ENCODE peak calls at places on chromosomes 11 and 22, in ten cellular contexts. Q is CD8-positive, alpha-beta memory T cell; E is gastrocnemius medialis; F is GM13976; P is HFFc6; H is GM03348; M is fibroblast of the aortic adventitia; I is NCI-H1436; X is smooth muscle cell of the brain vasculature; B is T-helper 2 cell. L is an unnamed sample.

GRCh38 chr11:65113361-65113756 is 1.7 kb downstream of the TM7SF2 start:
- DNase-seq in E (no peak), M (no peak), P (no peak), H (no peak), I (no peak), Q (no peak), F (no peak), X (no peak), B (no peak), L (no peak)

GRCh38 chr11:38824573-38824972 is 2226.5 kb upstream of the RAG2 start:
- DNase-seq in P (no peak), M (no peak), H (no peak), B (no peak), I (no peak), E (no peak), X (no peak), F (no peak), Q (no peak), L (no peak)

GRCh38 chr11:118437046-118437735 is 899 bp downstream of the KMT2A start:
- DNase-seq in X (no peak), E (peak), F (peak), H (peak), P (no peak), I (peak), M (peak), B (peak), Q (peak), L (no peak)

GRCh38 chr11:110295487-110296225 is 758 bp downstream of the RDX start:
- DNase-seq in H (peak), Q (peak), I (no peak), B (no peak), F (peak), M (peak), X (no peak), P (peak), E (peak), L (no peak)

GRCh38 chr11:7564803-7565202 is 51.0 kb downstream of the PPFIBP2 start:
- DNase-seq in H (no peak), I (no peak), B (no peak), F (no peak), E (no peak), X (no peak), Q (no peak), P (no peak), M (no peak), L (no peak)

GRCh38 chr11:2708757-2709281 is 9.0 kb upstream of the KCNQ1OT1 start:
- DNase-seq in H (no peak), P (no peak), I (no peak), E (no peak), B (no peak), X (no peak), M (peak), F (no peak), Q (no peak), L (no peak)

GRCh38 chr22:17699696-17700330 is 61.3 kb downstream of the BCL2L13 start:
- DNase-seq in E (no peak), F (no peak), B (no peak), X (no peak), H (no peak), Q (no peak), M (no peak), I (no peak), P (no peak), L (no peak)

GRCh38 chr22:24965822-24966626 is 13.5 kb downstream of the KIAA1671 start:
- DNase-seq in F (no peak), E (peak), B (no peak), I (no peak), P (no peak), H (no peak), X (peak), Q (no peak), M (no peak), L (no peak)

GRCh38 chr11:14446701-14447169 is 52.9 kb downstream of the COPB1 start:
- DNase-seq in H (peak), E (no peak), Q (no peak), F (peak), P (peak), B (no peak), I (no peak), M (peak), X (no peak), L (peak)

GRCh38 chr11:127521413-127521812 is 520.8 kb upstream of the KIRREL3 start:
- DNase-seq in M (no peak), I (no peak), Q (no peak), E (no peak), H (peak), X (no peak), P (peak), F (no peak), B (no peak), L (peak)

GRCh38 chr11:85756401-85757200 is 54.3 kb downstream of the SYTL2 start:
- DNase-seq in B (no peak), Q (peak), M (no peak), H (no peak), X (no peak), I (no peak), P (no peak), F (no peak), E (no peak), L (no peak)

L was measured in BJ.